ENCODE peak calls at places on chromosomes 2 and 18, in four cellular contexts. K is mesenchymal stem cell, W is GM23338, U is adrenal gland. R is an unnamed sample. For H3K36me3, the result is how much of the 10 kb centered on the place peaks cover.

GRCh38 chr2:119156105-119156890 is 2.3 kb downstream of the C1QL2 start:
- DNase-seq in U (no peak), K (no peak), W (peak), R (peak)

GRCh38 chr2:23007836-23008235 is 377.1 kb upstream of the KLHL29 start:
- DNase-seq in W (no peak), K (no peak), U (no peak), R (no peak)

GRCh38 chr2:203453858-203454451 is 81.1 kb downstream of the RAPH1 start:
- DNase-seq in K (peak), W (peak), U (peak), R (peak)

GRCh38 chr2:162401871-162402270 is 57.9 kb downstream of the GCA start:
- DNase-seq in U (no peak), K (no peak), W (no peak), R (no peak)

GRCh38 chr2:175062787-175063585 is 57.8 kb upstream of the CHN1 start:
- DNase-seq in U (no peak), W (peak), K (peak), R (no peak)

GRCh38 chr2:166170356-166170755 is 42.5 kb upstream of the SCN1A start:
- DNase-seq in W (no peak), K (peak), U (no peak), R (peak)

GRCh38 chr2:177717831-177718618 is 325.5 kb downstream of the AGPS start:
- DNase-seq in K (no peak), U (no peak), W (peak), R (peak)

GRCh38 chr18:6205706-6206105 is 209.0 kb downstream of the L3MBTL4 start:
- DNase-seq in K (peak), W (no peak), U (no peak), R (peak)

GRCh38 chr2:152393377-152393776 is 58.4 kb downstream of the FMNL2 start:
- DNase-seq in K (no peak), W (no peak), U (no peak), R (no peak)

GRCh38 chr2:80560298-80560697 is 255.7 kb upstream of the LRRTM1 start:
- DNase-seq in K (peak), U (no peak), W (no peak), R (no peak)

GRCh38 chr2:119119076-119119710 is 39.4 kb downstream of the C1QL2 start:
- DNase-seq in W (no peak), K (no peak), U (no peak), R (no peak)

GRCh38 chr2:119449526-119449925 is 17.9 kb downstream of the TMEM37 start:
- DNase-seq in K (no peak), W (no peak), U (no peak), R (no peak)

GRCh38 chr2:219228745-219229374 is 576 bp downstream of the ATG9A start:
- DNase-seq in U (no peak), W (no peak), K (no peak), R (peak)

GRCh38 chr2:233714164-233714563 is 1.5 kb downstream of the UGT1A5 start:
- DNase-seq in W (no peak), K (no peak), U (no peak), R (no peak)

GRCh38 chr2:46643951-46644350 is 164.6 kb downstream of the TMEM247 start:
- DNase-seq in K (peak), U (no peak), W (no peak), R (no peak)

GRCh38 chr18:9612989-9613388 is 1.4 kb downstream of the PPP4R1 start:
- DNase-seq in W (no peak), K (no peak), U (no peak), R (no peak)

GRCh38 chr18:24246143-24246542 is 107.3 kb downstream of the CABYR start:
- DNase-seq in U (no peak), K (no peak), W (no peak), R (no peak)

GRCh38 chr2:60839126-60839813 is 42.1 kb upstream of the REL start:
- DNase-seq in W (peak), U (no peak), K (no peak), R (no peak)

GRCh38 chr2:145305854-145306253 is 785.9 kb upstream of the ZEB2 start:
- DNase-seq in K (no peak), U (no peak), W (no peak), R (no peak)

GRCh38 chr2:63673865-63674533 is 85.2 kb downstream of the MDH1 start:
- DNase-seq in W (no peak), U (no peak), K (no peak), R (no peak)

GRCh38 chr18:46574000-46574739 is 82.8 kb downstream of the LOXHD1 start:
- DNase-seq in W (no peak), K (no peak), U (no peak), R (no peak)

GRCh38 chr2:55137024-55137958 is 87.0 kb upstream of the RTN4 start:
- DNase-seq in W (no peak), K (no peak), U (peak), R (no peak)

GRCh38 chr2:220240640-220241039 is 613.2 kb downstream of the SLC4A3 start:
- DNase-seq in W (no peak), U (no peak), K (no peak), R (no peak)

GRCh38 chr18:49967914-49968313 is 154.6 kb upstream of the ACAA2 start:
- DNase-seq in W (no peak), K (no peak), U (no peak), R (no peak)

GRCh38 chr2:42100696-42101585 is 53.1 kb downstream of the PKDCC start:
- DNase-seq in W (peak), K (peak), U (peak), R (peak)

GRCh38 chr2:182826051-182826450 is 40.4 kb downstream of the FRZB start:
- DNase-seq in K (no peak), W (no peak), U (no peak), R (no peak)

GRCh38 chr2:36650031-36650430 is 46.5 kb upstream of the VIT start:
- DNase-seq in U (peak), W (peak), K (peak), R (peak)

GRCh38 chr2:175880-176800 is 87.7 kb downstream of the SH3YL1 start:
- DNase-seq in K (peak), W (no peak), U (peak), R (peak)

GRCh38 chr2:111930875-111931274 is 32.5 kb downstream of the MERTK start:
- DNase-seq in K (peak), W (no peak), U (peak), R (peak)

GRCh38 chr2:715847-716573 is 38.8 kb upstream of the TMEM18 start:
- DNase-seq in U (no peak), K (peak), W (peak), R (peak)

GRCh38 chr2:1140389-1141003 is 189.8 kb downstream of the SNTG2 start:
- DNase-seq in K (no peak), U (peak), W (peak), R (peak)

GRCh38 chr18:66729459-66730239 is 125.8 kb upstream of the CDH19 start:
- DNase-seq in W (no peak), K (no peak), U (no peak), R (no peak)
- H3K27ac ChIP-seq in W (no peak), K (no peak), U (no peak), R (no peak)

GRCh38 chr2:27284989-27285388 is 2.8 kb downstream of the TRIM54 start:
- DNase-seq in K (no peak), W (no peak), U (no peak), R (no peak)

GRCh38 chr2:27291865-27292264 is 9.6 kb downstream of the TRIM54 start:
- DNase-seq in W (peak), U (no peak), K (no peak), R (no peak)

GRCh38 chr2:27290571-27290970 is 8.3 kb downstream of the TRIM54 start:
- DNase-seq in K (no peak), U (no peak), W (no peak), R (no peak)

GRCh38 chr2:27285481-27285880 is 3.3 kb downstream of the TRIM54 start:
- DNase-seq in K (no peak), W (no peak), U (no peak), R (no peak)

GRCh38 chr2:27288610-27289009 is 6.4 kb downstream of the TRIM54 start:
- DNase-seq in K (no peak), U (no peak), W (no peak), R (no peak)
- H3K36me3 ChIP-seq in K (under half), U (under half), W (under half), R (under half)

GRCh38 chr2:189511210-189511609 is 69.4 kb downstream of the SLC40A1 start:
- DNase-seq in K (no peak), W (no peak), U (no peak), R (no peak)
- H3K27ac ChIP-seq in K (no peak), W (no peak), U (no peak), R (no peak)

GRCh38 chr2:207143474-207144190 is 22.1 kb downstream of the KLF7 start:
- DNase-seq in W (peak), U (peak), K (peak), R (peak)

GRCh38 chr2:207144191-207144795 is 21.5 kb downstream of the KLF7 start:
- DNase-seq in U (no peak), K (no peak), W (no peak), R (no peak)

GRCh38 chr2:207143131-207143473 is 22.6 kb downstream of the KLF7 start:
- DNase-seq in U (no peak), W (no peak), K (no peak), R (no peak)

GRCh38 chr2:207141381-207141780 is 24.4 kb downstream of the KLF7 start:
- DNase-seq in K (no peak), W (no peak), U (no peak), R (no peak)

GRCh38 chr2:207142461-207142860 is 23.3 kb downstream of the KLF7 start:
- DNase-seq in U (peak), W (no peak), K (no peak), R (peak)
- H3K36me3 ChIP-seq in U (under half), W (under half), K (under half), R (under half)

GRCh38 chr2:148998162-148998830 is 40.2 kb upstream of the LYPD6B start:
- DNase-seq in U (no peak), K (no peak), W (no peak), R (no peak)

GRCh38 chr2:149001496-149001895 is 37.0 kb upstream of the LYPD6B start:
- DNase-seq in W (no peak), U (no peak), K (no peak), R (peak)

GRCh38 chr2:148998831-148999200 is 39.7 kb upstream of the LYPD6B start:
- DNase-seq in K (no peak), W (no peak), U (no peak), R (no peak)

GRCh38 chr2:149000168-149000938 is 38.1 kb upstream of the LYPD6B start:
- DNase-seq in K (no peak), W (no peak), U (no peak), R (peak)

GRCh38 chr2:148999451-148999891 is 39.0 kb upstream of the LYPD6B start:
- DNase-seq in K (no peak), U (no peak), W (peak), R (peak)
- H3K27ac ChIP-seq in K (no peak), U (no peak), W (peak), R (no peak)

DNA sequence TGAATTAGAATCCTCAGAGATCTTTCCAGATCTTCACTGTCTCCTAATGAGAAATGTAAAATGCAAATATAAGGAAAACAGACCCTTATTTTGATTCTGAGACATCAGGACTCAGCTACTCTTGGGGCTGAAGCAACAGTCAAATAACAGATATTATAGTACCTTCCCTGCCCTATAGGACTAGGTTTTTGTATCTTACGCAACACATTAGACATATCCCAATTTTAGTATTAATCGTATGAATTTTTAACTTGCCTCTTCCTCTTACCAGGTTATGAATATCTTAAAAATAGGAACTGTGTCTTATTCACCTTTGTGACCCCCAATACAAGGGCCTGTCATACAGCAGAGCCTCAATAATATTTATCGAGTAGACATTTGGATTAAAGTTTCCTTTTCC is 12.0 kb upstream of the SLC25A52 start:
- DNase-seq in K (no peak), W (no peak), U (no peak), R (no peak)
- H3K36me3 ChIP-seq in K (under half), W (under half), U (under half), R (under half)

GRCh38 chr2:16683576-16683975 is 17.9 kb upstream of the CYRIA start:
- DNase-seq in K (no peak), U (no peak), W (no peak), R (no peak)
- H3K27ac ChIP-seq in K (no peak), U (no peak), W (no peak), R (no peak)

GRCh38 chr18:36167692-36168218 is 19.5 kb upstream of the MOCOS start:
- DNase-seq in W (no peak), K (no peak), U (no peak), R (no peak)
- H3K36me3 ChIP-seq in W (under half), K (under half), U (under half), R (half or more)